ENCODE peak calls at places on chromosomes 12 and 14, in nine cellular contexts. V is transverse colon, U is pancreas, N is mammary epithelial cell, T is lung, F is lower leg skin, D is AG04450, Q is bronchial epithelial cell, W is right lobe of liver. C is an unnamed sample.

GRCh38 chr12:11023387-11023786 is 967 bp upstream of the TAS2R19 start:
- DNase-seq in V (no peak), U (no peak), N (no peak), T (no peak), F (no peak), D (no peak), Q (no peak), W (no peak), C (no peak)

GRCh38 chr12:45242180-45242579 is 26.3 kb downstream of the ANO6 start:
- DNase-seq in V (no peak), U (peak; percentile 60), N (no peak), T (no peak), F (no peak), D (no peak), Q (no peak), W (no peak), C (no peak)

GRCh38 chr12:55974308-55974724 is 438 bp downstream of the RAB5B start:
- DNase-seq in V (peak; percentile 66), U (no peak), N (peak; percentile 49), T (peak; percentile 61), F (no peak), D (no peak), Q (peak; percentile 43), W (no peak), C (peak; percentile 49)

GRCh38 chr14:71060795-71061455 is 153.7 kb downstream of the PCNX1 start:
- DNase-seq in V (no peak), U (no peak), N (no peak), T (no peak), F (no peak), D (no peak), Q (no peak), W (no peak), C (no peak)

GRCh38 chr12:7588703-7589329 is 76.9 kb downstream of the APOBEC1 start:
- DNase-seq in V (peak; percentile 33), U (no peak), N (peak; percentile 61), T (peak; percentile 45), F (peak; percentile 70), D (no peak), Q (peak; percentile 35), W (no peak), C (peak; percentile 83)

GRCh38 chr12:116982721-116983502 is 72.2 kb downstream of the FBXW8 start:
- DNase-seq in V (no peak), U (no peak), N (no peak), T (no peak), F (no peak), D (peak; percentile 78), Q (no peak), W (no peak), C (peak; percentile 86)

GRCh38 chr14:105733081-105734065 is 207.0 kb downstream of the TMEM121 start:
- DNase-seq in V (no peak), U (no peak), N (no peak), T (no peak), F (no peak), D (no peak), Q (no peak), W (no peak), C (no peak)

GRCh38 chr14:96275182-96276112 is 19.4 kb downstream of the BDKRB1 start:
- DNase-seq in V (peak; percentile 75), U (peak; percentile 94), N (peak; percentile 29), T (peak; percentile 74), F (peak; percentile 49), D (peak; percentile 83), Q (peak; percentile 29), W (peak; percentile 75), C (peak; percentile 79)

GRCh38 chr12:31008241-31008711 is 65.4 kb upstream of the DDX11 start:
- DNase-seq in V (no peak), U (no peak), N (no peak), T (no peak), F (no peak), D (no peak), Q (no peak), W (no peak), C (no peak)

GRCh38 chr12:1595690-1596347 is 1.4 kb upstream of the FBXL14 start:
- DNase-seq in V (peak; percentile 33), U (no peak), N (no peak), T (no peak), F (no peak), D (no peak), Q (no peak), W (no peak), C (peak; percentile 64)

GRCh38 chr12:4908694-4909396 is 860 bp upstream of the KCNA1 start:
- DNase-seq in V (no peak), U (peak; percentile 40), N (no peak), T (no peak), F (no peak), D (no peak), Q (no peak), W (no peak), C (peak; percentile 44)

GRCh38 chr14:49405291-49405690 is 180.9 kb downstream of the RPS29 start:
- DNase-seq in V (no peak), U (no peak), N (peak; percentile 43), T (no peak), F (no peak), D (peak; percentile 3), Q (peak; percentile 17), W (no peak), C (peak; percentile 97)

GRCh38 chr12:69688021-69688420 is 11.1 kb downstream of the BEST3 start:
- DNase-seq in V (no peak), U (no peak), N (peak; percentile 24), T (no peak), F (no peak), D (no peak), Q (peak; percentile 43), W (no peak), C (no peak)

GRCh38 chr14:76805245-76805644 is 7.4 kb downstream of the ANGEL1 start:
- DNase-seq in V (no peak), U (no peak), N (no peak), T (no peak), F (no peak), D (no peak), Q (no peak), W (no peak), C (no peak)

GRCh38 chr14:72237722-72238666 is 305.8 kb downstream of the RGS6 start:
- DNase-seq in V (no peak), U (no peak), N (no peak), T (no peak), F (no peak), D (no peak), Q (no peak), W (no peak), C (no peak)

GRCh38 chr14:95514131-95515079 is 2.0 kb downstream of the SYNE3 start:
- DNase-seq in V (no peak), U (no peak), N (peak; percentile 75), T (no peak), F (no peak), D (no peak), Q (peak; percentile 71), W (peak; percentile 74), C (no peak)

GRCh38 chr12:77324763-77325468 is 259.5 kb upstream of the E2F7 start:
- DNase-seq in V (peak; percentile 74), U (peak; percentile 91), N (peak; percentile 71), T (peak; percentile 47), F (peak; percentile 28), D (no peak), Q (peak; percentile 48), W (peak; percentile 78), C (peak; percentile 66)

GRCh38 chr14:34359423-34360120 is 102.5 kb downstream of the SPTSSA start:
- DNase-seq in V (peak; percentile 29), U (no peak), N (no peak), T (no peak), F (no peak), D (no peak), Q (peak; percentile 36), W (no peak), C (no peak)

DNA sequence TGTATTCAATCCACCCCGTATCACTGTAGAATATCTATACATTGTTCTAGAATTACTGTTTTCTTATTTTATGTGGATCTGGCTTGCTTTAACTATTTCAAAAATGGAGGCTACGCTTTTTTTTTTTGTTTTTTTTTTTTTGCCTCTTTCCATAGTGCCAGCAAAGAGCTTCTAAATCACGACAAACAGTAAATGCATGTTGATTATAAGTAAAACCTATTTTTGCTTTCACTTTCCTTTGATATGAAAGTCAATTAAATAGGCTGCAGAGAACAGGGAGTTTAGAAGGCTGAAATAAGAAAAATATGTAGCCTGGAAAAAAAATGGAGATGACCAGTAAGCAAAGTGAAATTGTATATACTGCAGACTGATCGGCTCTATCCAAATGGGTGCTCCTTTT is 112.3 kb upstream of the AMIGO2 start:
- DNase-seq in V (no peak), U (no peak), N (no peak), T (no peak), F (no peak), D (no peak), Q (no peak), W (no peak), C (no peak)
- H3K4me3 ChIP-seq in V (no peak overlapping the region), U (no peak overlapping the region), N (no peak overlapping the region), T (no peak overlapping the region), F (no peak overlapping the region), D (no peak overlapping the region), Q (no peak overlapping the region), W (no peak overlapping the region), C (no peak overlapping the region)

DNA sequence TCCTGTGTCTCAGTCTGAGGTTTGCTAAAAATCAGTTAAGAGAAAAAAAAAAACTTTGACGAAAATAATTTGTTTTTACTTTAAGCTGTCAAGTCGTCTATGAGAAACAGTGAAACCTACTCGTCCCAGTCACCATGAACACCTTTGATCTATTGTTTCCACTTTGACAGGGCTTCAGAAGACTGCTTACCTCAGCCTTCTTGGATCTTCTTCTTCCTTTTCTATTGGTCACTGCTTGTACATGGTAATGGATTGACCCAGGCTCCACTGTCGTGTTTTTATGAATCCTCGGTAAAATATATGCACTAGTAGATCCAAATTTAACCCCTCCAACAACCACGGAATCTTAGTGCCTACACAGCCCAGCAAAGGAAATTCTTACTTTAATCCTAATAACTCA is at the start of gene KERA:
- DNase-seq in V (no peak), U (no peak), N (no peak), T (no peak), F (no peak), D (no peak), Q (no peak), W (no peak), C (no peak)
- TF ChIP-seq CTCF in V (no peak), U (no peak), N (no peak), T (no peak), F (no peak), D (no peak), Q (no peak), W (no peak), C (no peak)

GRCh38 chr14:73567951-73568885 is 795 bp upstream of the ACOT2 start:
- DNase-seq in V (no peak), U (no peak), N (peak; percentile 50), T (no peak), F (no peak), D (no peak), Q (peak; percentile 17), W (no peak), C (peak; percentile 61)

DNA sequence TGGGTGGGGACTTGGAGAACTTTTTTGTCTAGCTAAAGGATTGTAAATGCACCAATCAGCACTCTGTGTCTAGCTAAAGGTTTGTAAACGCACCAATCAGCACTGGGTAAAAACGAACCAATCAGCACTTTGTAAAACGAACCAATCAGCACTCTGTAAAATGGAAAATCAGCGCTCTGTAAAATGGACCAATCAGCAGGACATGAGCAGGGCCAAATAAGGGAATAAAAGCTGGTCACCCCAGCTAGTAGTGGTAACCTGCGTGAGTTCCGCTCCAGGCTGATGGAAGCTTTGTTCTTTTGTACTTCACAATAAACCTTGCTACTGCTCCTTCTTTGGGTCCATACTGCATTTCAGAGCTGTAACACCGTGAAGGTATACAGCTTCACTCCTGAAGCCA is 1.6 kb upstream of the ACOT2 start:
- DNase-seq in V (no peak), U (no peak), N (no peak), T (no peak), F (no peak), D (no peak), Q (no peak), W (no peak), C (no peak)
- H3K4me3 ChIP-seq in V (no peak overlapping the region), U (no peak overlapping the region), N (no peak overlapping the region), T (no peak overlapping the region), F (no peak overlapping the region), D (no peak overlapping the region), Q (no peak overlapping the region), W (peak overlapping the region; percentile 69), C (no peak overlapping the region)

GRCh38 chr12:130862161-130862560 is 9.7 kb upstream of the RAN start:
- DNase-seq in V (no peak), U (no peak), N (no peak), T (no peak), F (no peak), D (no peak), Q (no peak), W (no peak), C (no peak)
- TF ChIP-seq CTCF in V (no peak), U (no peak), N (no peak), T (no peak), F (no peak), D (no peak), Q (no peak), W (no peak), C (no peak)